ENCODE peak calls at places on chromosomes 11 and 22, in six cellular contexts. One of them, this sample, is unnamed.

GRCh38 chr11:118620529-118621070 is 13.2 kb downstream of the PHLDB1 start:
- DNase-seq in SJSA1: no peak
- DNase-seq in K562: peak; percentile 80
- DNase-seq in adrenal gland: no peak
- DNase-seq in suprapubic skin: no peak
- DNase-seq in prostate gland: no peak
- DNase-seq in this sample: no peak

GRCh38 chr22:23245045-23245798 is 64.9 kb downstream of the BCR start:
- DNase-seq in SJSA1: peak; percentile 85
- DNase-seq in K562: no peak
- DNase-seq in adrenal gland: peak; percentile 54
- DNase-seq in suprapubic skin: no peak
- DNase-seq in prostate gland: no peak
- DNase-seq in this sample: no peak

GRCh38 chr11:120652705-120653335 is 141.3 kb downstream of the GRIK4 start:
- DNase-seq in SJSA1: no peak
- DNase-seq in K562: peak; percentile 13
- DNase-seq in adrenal gland: no peak
- DNase-seq in suprapubic skin: no peak
- DNase-seq in prostate gland: no peak
- DNase-seq in this sample: no peak

GRCh38 chr11:128492461-128492860 is 94.9 kb downstream of the ETS1 start:
- DNase-seq in SJSA1: no peak
- DNase-seq in K562: no peak
- DNase-seq in adrenal gland: no peak
- DNase-seq in suprapubic skin: no peak
- DNase-seq in prostate gland: no peak
- DNase-seq in this sample: no peak

GRCh38 chr11:113113801-113114451 is 152.7 kb downstream of the NCAM1 start:
- DNase-seq in SJSA1: no peak
- DNase-seq in K562: no peak
- DNase-seq in adrenal gland: no peak
- DNase-seq in suprapubic skin: no peak
- DNase-seq in prostate gland: no peak
- DNase-seq in this sample: no peak

GRCh38 chr11:100876826-100877545 is 189.9 kb downstream of the ARHGAP42 start:
- DNase-seq in SJSA1: peak; percentile 39
- DNase-seq in K562: no peak
- DNase-seq in adrenal gland: no peak
- DNase-seq in suprapubic skin: no peak
- DNase-seq in prostate gland: no peak
- DNase-seq in this sample: no peak

GRCh38 chr11:11370263-11371060 is 17.4 kb upstream of the CSNK2A3 start:
- DNase-seq in SJSA1: no peak
- DNase-seq in K562: no peak
- DNase-seq in adrenal gland: no peak
- DNase-seq in suprapubic skin: no peak
- DNase-seq in prostate gland: no peak
- DNase-seq in this sample: no peak

GRCh38 chr11:112693781-112694180 is 267.4 kb upstream of the NCAM1 start:
- DNase-seq in SJSA1: no peak
- DNase-seq in K562: no peak
- DNase-seq in adrenal gland: no peak
- DNase-seq in suprapubic skin: no peak
- DNase-seq in prostate gland: no peak
- DNase-seq in this sample: no peak

GRCh38 chr11:44398266-44399045 is 88.5 kb upstream of the ALX4 start:
- DNase-seq in SJSA1: no peak
- DNase-seq in K562: no peak
- DNase-seq in adrenal gland: no peak
- DNase-seq in suprapubic skin: peak; percentile 72
- DNase-seq in prostate gland: no peak
- DNase-seq in this sample: no peak

GRCh38 chr22:30435674-30436126 is 10.1 kb downstream of the MTFP1 start:
- DNase-seq in SJSA1: no peak
- DNase-seq in K562: no peak
- DNase-seq in adrenal gland: no peak
- DNase-seq in suprapubic skin: no peak
- DNase-seq in prostate gland: no peak
- DNase-seq in this sample: peak; percentile 85

GRCh38 chr11:65435330-65435931 is 12.8 kb downstream of the NEAT1 start:
- DNase-seq in SJSA1: no peak
- DNase-seq in K562: no peak
- DNase-seq in adrenal gland: no peak
- DNase-seq in suprapubic skin: peak; percentile 70
- DNase-seq in prostate gland: peak; percentile 21
- DNase-seq in this sample: peak; percentile 9

GRCh38 chr22:19933328-19934241 is 8.0 kb upstream of the COMT start:
- DNase-seq in SJSA1: no peak
- DNase-seq in K562: no peak
- DNase-seq in adrenal gland: no peak
- DNase-seq in suprapubic skin: no peak
- DNase-seq in prostate gland: no peak
- DNase-seq in this sample: no peak

GRCh38 chr22:20905415-20906386 is 11.5 kb upstream of the CRKL start:
- DNase-seq in SJSA1: no peak
- DNase-seq in K562: no peak
- DNase-seq in adrenal gland: no peak
- DNase-seq in suprapubic skin: no peak
- DNase-seq in prostate gland: no peak
- DNase-seq in this sample: no peak

GRCh38 chr11:72190581-72191205 is 1.2 kb upstream of the FOLR1 start:
- DNase-seq in SJSA1: no peak
- DNase-seq in K562: no peak
- DNase-seq in adrenal gland: no peak
- DNase-seq in suprapubic skin: no peak
- DNase-seq in prostate gland: no peak
- DNase-seq in this sample: no peak

GRCh38 chr11:119113716-119114115 is 6.6 kb downstream of the C2CD2L start:
- DNase-seq in SJSA1: no peak
- DNase-seq in K562: no peak
- DNase-seq in adrenal gland: no peak
- DNase-seq in suprapubic skin: no peak
- DNase-seq in prostate gland: no peak
- DNase-seq in this sample: no peak

GRCh38 chr11:70297341-70297740 is 26.9 kb downstream of the PPFIA1 start:
- DNase-seq in SJSA1: no peak
- DNase-seq in K562: no peak
- DNase-seq in adrenal gland: no peak
- DNase-seq in suprapubic skin: no peak
- DNase-seq in prostate gland: no peak
- DNase-seq in this sample: no peak

GRCh38 chr11:13009921-13010736 is 1.0 kb downstream of the RASSF10 start:
- DNase-seq in SJSA1: no peak
- DNase-seq in K562: no peak
- DNase-seq in adrenal gland: no peak
- DNase-seq in suprapubic skin: no peak
- DNase-seq in prostate gland: no peak
- DNase-seq in this sample: peak; percentile 55

GRCh38 chr11:117315285-117316196 is 515 bp downstream of the BACE1 start:
- DNase-seq in SJSA1: peak; percentile 37
- DNase-seq in K562: no peak
- DNase-seq in adrenal gland: peak; percentile 28
- DNase-seq in suprapubic skin: no peak
- DNase-seq in prostate gland: no peak
- DNase-seq in this sample: no peak

GRCh38 chr22:35154937-35155387 is 89.0 kb downstream of the ISX start:
- DNase-seq in SJSA1: peak; percentile 51
- DNase-seq in K562: peak; percentile 70
- DNase-seq in adrenal gland: peak; percentile 36
- DNase-seq in suprapubic skin: no peak
- DNase-seq in prostate gland: peak; percentile 75
- DNase-seq in this sample: peak; percentile 68

GRCh38 chr22:47056776-47057470 is 294.5 kb downstream of the TBC1D22A start:
- DNase-seq in SJSA1: no peak
- DNase-seq in K562: no peak
- DNase-seq in adrenal gland: no peak
- DNase-seq in suprapubic skin: no peak
- DNase-seq in prostate gland: no peak
- DNase-seq in this sample: no peak

GRCh38 chr22:38824587-38824986 is 19.2 kb downstream of the NPTXR start:
- DNase-seq in SJSA1: peak; percentile 75
- DNase-seq in K562: peak; percentile 82
- DNase-seq in adrenal gland: peak; percentile 66
- DNase-seq in suprapubic skin: no peak
- DNase-seq in prostate gland: no peak
- DNase-seq in this sample: no peak

GRCh38 chr11:10072142-10072541 is 221.9 kb downstream of the SBF2 start:
- DNase-seq in SJSA1: no peak
- DNase-seq in K562: no peak
- DNase-seq in adrenal gland: no peak
- DNase-seq in suprapubic skin: no peak
- DNase-seq in prostate gland: no peak
- DNase-seq in this sample: no peak

DNA sequence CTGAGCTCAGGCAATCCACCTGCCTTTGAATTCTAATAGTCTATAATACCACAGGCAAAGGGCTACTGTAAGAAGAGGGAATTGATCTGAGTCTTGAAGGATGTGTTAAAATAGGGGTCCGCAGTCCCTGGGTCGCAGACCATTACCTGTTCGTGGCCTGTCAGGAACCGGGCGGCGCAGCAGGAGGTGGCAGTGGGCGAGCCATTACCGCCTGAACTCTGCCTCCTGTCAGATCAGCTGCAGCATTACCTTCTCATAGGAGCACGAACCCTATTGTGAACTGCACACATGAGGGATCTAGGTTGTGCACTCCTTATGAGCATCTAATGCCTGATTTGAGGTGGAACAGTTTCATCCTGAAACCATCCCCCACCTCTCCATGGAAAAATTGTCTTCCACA is 11.5 kb upstream of the TMEM123 start:
- DNase-seq in SJSA1: no peak
- DNase-seq in K562: no peak
- DNase-seq in adrenal gland: no peak
- DNase-seq in suprapubic skin: no peak
- DNase-seq in prostate gland: no peak
- DNase-seq in this sample: no peak
- H3K4me1 ChIP-seq in SJSA1: peaks cover 5% of the 10 kb centered on the region
- H3K4me1 ChIP-seq in K562: no peaks in the 10 kb centered on the region
- H3K4me1 ChIP-seq in adrenal gland: peaks cover 5% of the 10 kb centered on the region
- H3K4me1 ChIP-seq in suprapubic skin: peaks cover 10% of the 10 kb centered on the region
- H3K4me1 ChIP-seq in prostate gland: peaks cover 5% of the 10 kb centered on the region
- H3K4me1 ChIP-seq in this sample: peaks cover 21% of the 10 kb centered on the region

GRCh38 chr11:68273056-68273738 is 1.4 kb upstream of the C11orf24 start:
- DNase-seq in SJSA1: no peak
- DNase-seq in K562: no peak
- DNase-seq in adrenal gland: no peak
- DNase-seq in suprapubic skin: no peak
- DNase-seq in prostate gland: no peak
- DNase-seq in this sample: no peak
- H3K4me3 ChIP-seq in SJSA1: no peak overlapping the region
- H3K4me3 ChIP-seq in K562: peak overlapping the region; percentile 90
- H3K4me3 ChIP-seq in adrenal gland: no peak overlapping the region
- H3K4me3 ChIP-seq in suprapubic skin: peak overlapping the region; percentile 73
- H3K4me3 ChIP-seq in prostate gland: no peak overlapping the region
- H3K4me3 ChIP-seq in this sample: no peak overlapping the region

GRCh38 chr11:110032957-110033570 is 60.1 kb upstream of the ZC3H12C start:
- DNase-seq in SJSA1: no peak
- DNase-seq in K562: no peak
- DNase-seq in adrenal gland: no peak
- DNase-seq in suprapubic skin: no peak
- DNase-seq in prostate gland: no peak
- DNase-seq in this sample: no peak
- H3K4me1 ChIP-seq in SJSA1: no peaks in the 10 kb centered on the region
- H3K4me1 ChIP-seq in K562: no peaks in the 10 kb centered on the region
- H3K4me1 ChIP-seq in adrenal gland: no peaks in the 10 kb centered on the region
- H3K4me1 ChIP-seq in suprapubic skin: no peaks in the 10 kb centered on the region
- H3K4me1 ChIP-seq in prostate gland: no peaks in the 10 kb centered on the region
- H3K4me1 ChIP-seq in this sample: no peaks in the 10 kb centered on the region

GRCh38 chr11:37762079-37762478 is 1164.0 kb upstream of the RAG2 start:
- DNase-seq in SJSA1: no peak
- DNase-seq in K562: no peak
- DNase-seq in adrenal gland: no peak
- DNase-seq in suprapubic skin: no peak
- DNase-seq in prostate gland: no peak
- DNase-seq in this sample: no peak
- H3K4me3 ChIP-seq in SJSA1: no peak overlapping the region
- H3K4me3 ChIP-seq in K562: no peak overlapping the region
- H3K4me3 ChIP-seq in adrenal gland: no peak overlapping the region
- H3K4me3 ChIP-seq in suprapubic skin: no peak overlapping the region
- H3K4me3 ChIP-seq in prostate gland: no peak overlapping the region
- H3K4me3 ChIP-seq in this sample: no peak overlapping the region

DNA sequence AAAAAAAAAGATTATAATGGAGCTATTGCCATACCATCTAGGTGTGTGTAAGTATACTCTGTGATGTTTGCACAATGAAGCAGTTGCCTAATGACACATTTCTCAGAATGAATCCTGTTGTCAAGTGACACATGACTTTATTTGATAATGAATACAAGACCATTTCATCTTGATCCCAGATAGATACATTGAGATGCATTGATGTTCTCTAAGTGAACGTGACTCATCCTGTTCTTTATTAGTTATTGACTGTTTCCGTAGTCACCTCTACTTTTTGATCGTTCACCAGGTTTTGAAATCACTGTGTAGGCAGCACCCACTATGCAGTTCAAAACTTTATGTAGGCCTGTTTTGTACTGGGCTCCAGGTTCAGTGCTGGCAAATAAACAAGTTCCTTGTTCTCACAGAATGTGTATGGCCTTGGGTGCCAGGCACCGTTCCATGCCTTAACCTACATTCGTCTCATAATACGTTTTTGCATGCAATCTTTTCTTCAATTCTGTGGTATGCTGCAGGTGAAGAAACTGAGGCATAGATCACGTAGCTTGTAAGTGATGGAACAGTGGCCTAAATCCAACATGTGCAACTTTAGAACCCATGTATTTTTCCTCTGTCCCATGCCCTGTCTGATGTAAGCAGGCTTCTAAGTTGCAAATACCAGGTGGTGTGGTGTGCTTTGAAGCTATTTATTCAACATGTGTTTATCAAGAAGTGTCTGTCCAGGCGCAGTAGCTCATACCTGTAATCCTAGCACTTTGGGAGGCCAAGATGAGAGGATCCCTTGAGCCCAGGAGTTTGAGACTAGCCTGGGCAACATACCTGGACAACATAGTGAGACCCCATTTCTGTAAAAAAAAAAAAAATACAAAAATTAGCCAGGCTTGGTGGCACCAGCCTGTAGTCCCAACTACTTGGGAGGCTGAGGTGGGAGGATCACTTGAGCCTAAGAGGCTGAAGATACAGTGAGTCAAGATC is 10.4 kb downstream of the SREBF2 start:
- DNase-seq in SJSA1: no peak
- DNase-seq in K562: no peak
- DNase-seq in adrenal gland: no peak
- DNase-seq in suprapubic skin: no peak
- DNase-seq in prostate gland: no peak
- DNase-seq in this sample: no peak
- H3K4me1 ChIP-seq in SJSA1: no peaks in the 10 kb centered on the region
- H3K4me1 ChIP-seq in K562: peaks cover 18% of the 10 kb centered on the region
- H3K4me1 ChIP-seq in adrenal gland: peaks cover 55% of the 10 kb centered on the region
- H3K4me1 ChIP-seq in suprapubic skin: peaks cover 98% of the 10 kb centered on the region
- H3K4me1 ChIP-seq in prostate gland: peaks cover 21% of the 10 kb centered on the region
- H3K4me1 ChIP-seq in this sample: peaks cover 51% of the 10 kb centered on the region

GRCh38 chr11:56923116-56923515 is 65.6 kb upstream of the OR5AK2 start:
- DNase-seq in SJSA1: no peak
- DNase-seq in K562: no peak
- DNase-seq in adrenal gland: no peak
- DNase-seq in suprapubic skin: no peak
- DNase-seq in prostate gland: no peak
- DNase-seq in this sample: no peak
- H3K4me3 ChIP-seq in SJSA1: no peak overlapping the region
- H3K4me3 ChIP-seq in K562: no peak overlapping the region
- H3K4me3 ChIP-seq in adrenal gland: no peak overlapping the region
- H3K4me3 ChIP-seq in suprapubic skin: no peak overlapping the region
- H3K4me3 ChIP-seq in prostate gland: no peak overlapping the region
- H3K4me3 ChIP-seq in this sample: no peak overlapping the region